ENCODE peak calls at places on chromosome 17, in four cellular contexts. One of them, this sample, is unnamed.

GRCh38 chr17:60594747-60595146 is 5.2 kb upstream of the PPM1D start:
- DNase-seq in left lung: no peak
- DNase-seq in WTC11: no peak
- DNase-seq in fibroblast of lung: no peak
- DNase-seq in this sample: no peak

GRCh38 chr17:78384479-78385175 is 6.2 kb downstream of the PGS1 start:
- DNase-seq in left lung: no peak
- DNase-seq in WTC11: no peak
- DNase-seq in fibroblast of lung: no peak
- DNase-seq in this sample: no peak

GRCh38 chr17:21194210-21194609 is 19.8 kb downstream of the TMEM11 start:
- DNase-seq in left lung: no peak
- DNase-seq in WTC11: no peak
- DNase-seq in fibroblast of lung: no peak
- DNase-seq in this sample: no peak

GRCh38 chr17:30161601-30162000 is 45.0 kb downstream of the NSRP1 start:
- DNase-seq in left lung: no peak
- DNase-seq in WTC11: no peak
- DNase-seq in fibroblast of lung: no peak
- DNase-seq in this sample: no peak

GRCh38 chr17:81607431-81607830 is 29.5 kb downstream of the NPLOC4 start:
- DNase-seq in left lung: no peak
- DNase-seq in WTC11: no peak
- DNase-seq in fibroblast of lung: peak; percentile 86
- DNase-seq in this sample: no peak

GRCh38 chr17:64607862-64608565 is 54.1 kb downstream of the SMURF2 start:
- DNase-seq in left lung: no peak
- DNase-seq in WTC11: no peak
- DNase-seq in fibroblast of lung: no peak
- DNase-seq in this sample: no peak

GRCh38 chr17:8880466-8880865 is 13.0 kb upstream of the PIK3R6 start:
- DNase-seq in left lung: no peak
- DNase-seq in WTC11: no peak
- DNase-seq in fibroblast of lung: no peak
- DNase-seq in this sample: peak; percentile 46

GRCh38 chr17:1169471-1169908 is 10.3 kb downstream of the ABR start:
- DNase-seq in left lung: no peak
- DNase-seq in WTC11: no peak
- DNase-seq in fibroblast of lung: no peak
- DNase-seq in this sample: no peak

GRCh38 chr17:81734405-81735055 is 22.4 kb downstream of the SLC25A10 start:
- DNase-seq in left lung: no peak
- DNase-seq in WTC11: no peak
- DNase-seq in fibroblast of lung: no peak
- DNase-seq in this sample: peak; percentile 78

GRCh38 chr17:40373999-40374398 is 9.5 kb upstream of the GJD3 start:
- DNase-seq in left lung: no peak
- DNase-seq in WTC11: no peak
- DNase-seq in fibroblast of lung: no peak
- DNase-seq in this sample: no peak

GRCh38 chr17:65013613-65014391 is 42.7 kb downstream of the GNA13 start:
- DNase-seq in left lung: no peak
- DNase-seq in WTC11: no peak
- DNase-seq in fibroblast of lung: peak; percentile 93
- DNase-seq in this sample: no peak

GRCh38 chr17:45740553-45741330 is 43.4 kb upstream of the CRHR1 start:
- DNase-seq in left lung: no peak
- DNase-seq in WTC11: peak; percentile 84
- DNase-seq in fibroblast of lung: peak; percentile 11
- DNase-seq in this sample: no peak

GRCh38 chr17:49407981-49408501 is 6.6 kb downstream of the PHB1 start:
- DNase-seq in left lung: peak; percentile 82
- DNase-seq in WTC11: peak; percentile 91
- DNase-seq in fibroblast of lung: peak; percentile 43
- DNase-seq in this sample: peak; percentile 75
- TF ChIP-seq CTCF in left lung: peak; percentile 77
- TF ChIP-seq CTCF in WTC11: peak; percentile 91
- TF ChIP-seq CTCF in fibroblast of lung: peak; percentile 85
- TF ChIP-seq CTCF in this sample: peak; percentile 69

DNA sequence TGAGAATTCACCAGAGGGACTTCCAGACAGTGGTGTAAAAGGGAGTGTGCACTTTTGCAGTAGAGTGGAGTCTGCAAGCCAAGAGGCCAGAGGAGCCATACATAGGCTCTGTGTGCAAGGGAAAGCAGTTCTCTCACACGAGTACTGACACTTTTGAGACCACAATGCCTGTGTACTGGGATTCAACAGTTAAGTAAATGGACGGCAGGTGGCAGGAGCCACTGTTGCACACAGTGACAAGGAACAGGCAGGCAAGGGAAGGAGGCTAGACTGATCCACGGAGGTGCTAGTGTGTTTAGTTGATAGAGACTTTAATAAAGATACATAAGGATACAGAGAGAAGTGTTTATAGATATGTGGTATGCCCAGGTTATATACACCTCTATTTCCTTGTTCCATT is 67.0 kb downstream of the MPRIP start:
- DNase-seq in left lung: no peak
- DNase-seq in WTC11: no peak
- DNase-seq in fibroblast of lung: no peak
- DNase-seq in this sample: no peak
- TF ChIP-seq CTCF in left lung: no peak
- TF ChIP-seq CTCF in WTC11: no peak
- TF ChIP-seq CTCF in fibroblast of lung: peak; percentile 21
- TF ChIP-seq CTCF in this sample: no peak

DNA sequence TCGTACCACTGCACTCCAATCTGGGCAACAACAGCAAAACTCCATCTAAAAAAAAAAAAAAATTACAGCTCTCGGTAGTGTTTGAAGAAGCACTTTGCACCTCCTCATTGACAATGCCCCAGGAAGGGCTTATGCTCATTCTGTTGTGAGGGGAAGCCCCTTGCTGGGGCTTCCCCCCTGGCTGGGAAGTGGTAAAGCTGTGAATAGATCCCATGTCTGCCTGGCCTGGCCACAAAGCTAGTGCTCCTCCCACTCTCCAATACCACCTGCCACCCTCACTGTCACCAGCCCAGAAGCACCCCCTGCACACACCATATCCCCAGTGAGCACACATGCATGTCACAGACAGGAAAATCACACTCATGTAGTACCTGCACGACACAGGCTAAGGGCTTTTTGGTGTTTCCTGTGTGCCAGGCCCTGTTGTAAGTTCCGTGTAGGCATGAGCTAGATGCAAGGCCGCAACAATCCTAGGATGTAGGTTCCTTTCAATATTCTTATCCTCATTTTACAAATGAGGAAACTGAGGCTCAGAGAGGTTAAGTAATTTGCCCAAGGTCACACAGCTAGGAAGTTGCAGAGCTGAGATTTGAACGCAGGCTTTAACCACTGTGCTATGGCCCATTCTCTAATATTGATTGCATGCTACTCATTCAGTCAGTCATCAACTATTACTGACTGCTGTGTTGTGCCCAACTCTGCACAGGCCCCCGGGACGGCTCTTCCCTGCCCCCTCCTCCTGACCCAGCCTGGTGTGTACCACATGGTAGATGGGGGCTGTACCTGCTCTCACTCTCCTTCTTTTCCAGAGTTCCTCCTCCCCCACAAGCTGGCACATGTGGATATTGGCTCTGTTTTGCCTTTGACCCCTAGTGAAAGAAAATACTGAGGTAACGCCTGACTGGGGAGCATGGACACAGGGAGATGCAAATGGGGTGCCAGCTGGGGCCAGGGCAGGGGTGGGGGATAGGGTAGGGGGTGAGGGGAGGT is 11.9 kb upstream of the COL1A1 start:
- DNase-seq in left lung: no peak
- DNase-seq in WTC11: peak; percentile 56
- DNase-seq in fibroblast of lung: no peak
- DNase-seq in this sample: no peak
- TF ChIP-seq CTCF in left lung: no peak
- TF ChIP-seq CTCF in WTC11: no peak
- TF ChIP-seq CTCF in fibroblast of lung: no peak
- TF ChIP-seq CTCF in this sample: no peak

GRCh38 chr17:7858487-7858832 is 657 bp downstream of the CYB5D1 start:
- DNase-seq in left lung: peak; percentile 44
- DNase-seq in WTC11: peak; percentile 72
- DNase-seq in fibroblast of lung: peak; percentile 57
- DNase-seq in this sample: peak; percentile 66

GRCh38 chr17:7857724-7858486 is at the start of gene CYB5D1:
- DNase-seq in left lung: peak; percentile 92
- DNase-seq in WTC11: peak; percentile 83
- DNase-seq in fibroblast of lung: peak; percentile 92
- DNase-seq in this sample: peak; percentile 94

GRCh38 chr17:7855643-7856080 is 796 bp downstream of the TMEM88 start:
- DNase-seq in left lung: peak; percentile 44
- DNase-seq in WTC11: no peak
- DNase-seq in fibroblast of lung: no peak
- DNase-seq in this sample: peak; percentile 44

GRCh38 chr17:7856081-7856791 is 1.1 kb downstream of the NAA38 start:
- DNase-seq in left lung: peak; percentile 50
- DNase-seq in WTC11: no peak
- DNase-seq in fibroblast of lung: peak; percentile 30
- DNase-seq in this sample: peak; percentile 70

DNA sequence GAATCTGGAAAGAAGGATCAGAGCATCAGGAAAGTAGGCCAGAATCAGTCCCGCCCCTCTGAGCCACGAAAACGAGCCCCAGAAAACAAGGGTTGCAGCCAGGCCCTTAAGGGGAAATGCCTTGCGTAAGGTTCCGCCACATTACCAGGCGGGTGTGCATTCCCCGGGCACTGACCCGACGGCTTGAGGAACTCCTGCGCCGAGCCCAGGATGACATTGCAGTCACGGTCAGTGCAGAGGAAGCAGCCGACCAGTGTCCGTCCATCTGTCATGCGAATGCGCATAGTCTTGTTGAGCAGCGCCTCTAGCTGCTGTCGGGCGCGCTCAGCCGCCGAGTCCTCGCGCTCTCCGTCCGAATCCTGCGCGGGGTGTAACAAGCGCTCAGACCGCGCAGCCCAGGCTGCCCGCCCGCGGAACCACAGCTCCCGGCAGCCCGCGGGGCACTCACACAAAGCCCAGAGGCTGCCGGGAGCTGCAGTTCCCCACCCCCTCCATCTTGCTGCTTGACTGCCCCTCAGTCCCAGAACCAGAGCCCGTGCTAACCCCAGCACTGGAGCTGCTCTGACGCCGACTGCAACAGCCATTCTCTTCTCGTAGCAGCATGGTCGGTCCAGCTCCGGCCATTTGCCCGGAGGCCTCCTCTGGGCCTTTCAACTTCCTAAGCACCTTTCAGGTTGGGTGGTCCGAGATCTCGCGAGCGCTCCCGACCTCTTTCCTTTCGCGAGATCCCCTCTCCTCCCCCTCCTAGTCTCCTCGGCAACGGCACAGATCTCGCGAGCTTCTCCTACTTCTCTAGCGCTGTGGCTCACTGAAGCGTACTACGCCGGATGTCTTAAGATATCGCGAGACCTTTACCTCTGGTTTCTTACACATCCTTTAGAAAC is at the start of gene NAA38:
- DNase-seq in left lung: peak; percentile 98
- DNase-seq in WTC11: peak; percentile 96
- DNase-seq in fibroblast of lung: peak; percentile 99
- DNase-seq in this sample: peak; percentile 97
- TF ChIP-seq CTCF in left lung: no peak
- TF ChIP-seq CTCF in WTC11: no peak
- TF ChIP-seq CTCF in fibroblast of lung: peak; percentile 53
- TF ChIP-seq CTCF in this sample: peak; percentile 54

This sample was measured in right lobe of liver.